ENCODE peak calls at places on chromosomes 4 and X, in seven cellular contexts. W is H1, P is kidney, Y is A673, F is psoas muscle, Q is cardiac muscle cell, O is heart left ventricle. U is an unnamed sample.

GRCh38 chrX:16212436-16212835 is 45.2 kb downstream of the MAGEB17 start:
- DNase-seq in O (no peak), Y (peak; percentile 57), W (no peak), Q (peak; percentile 24), P (no peak), F (no peak), U (peak; percentile 19)

GRCh38 chrX:3094261-3094660 is 53.0 kb downstream of the ARSF start:
- DNase-seq in Q (no peak), Y (no peak), F (no peak), P (no peak), W (no peak), O (no peak), U (no peak)

GRCh38 chrX:5458300-5458699 is 770.4 kb downstream of the NLGN4X start:
- DNase-seq in Y (peak; percentile 66), W (no peak), F (no peak), Q (peak; percentile 7), O (no peak), P (no peak), U (peak; percentile 0)

GRCh38 chr4:87864321-87864720 is 31.6 kb downstream of the MEPE start:
- DNase-seq in F (no peak), W (no peak), O (no peak), P (no peak), Q (no peak), Y (no peak), U (no peak)

GRCh38 chr4:82138376-82138775 is 235.4 kb downstream of the HNRNPD start:
- DNase-seq in W (no peak), P (no peak), Q (no peak), F (no peak), O (no peak), Y (no peak), U (no peak)

GRCh38 chr4:37693450-37694190 is 7.4 kb upstream of the RELL1 start:
- DNase-seq in O (no peak), W (no peak), P (no peak), F (no peak), Y (no peak), Q (no peak), U (no peak)

GRCh38 chr4:122364700-122365404 is 14.0 kb upstream of the ADAD1 start:
- DNase-seq in Q (peak; percentile 6), P (peak; percentile 63), O (no peak), F (peak; percentile 28), Y (no peak), W (no peak), U (peak; percentile 8)

GRCh38 chr4:142801966-142802365 is 44.1 kb downstream of the INPP4B start:
- DNase-seq in Q (no peak), F (no peak), Y (no peak), W (no peak), P (no peak), O (no peak), U (no peak)

GRCh38 chr4:6674500-6675149 is 19.1 kb upstream of the S100P start:
- DNase-seq in Q (peak; percentile 24), W (no peak), Y (peak; percentile 33), P (no peak), O (no peak), F (peak; percentile 26), U (peak; percentile 84)

GRCh38 chrX:14027031-14027430 is 2.7 kb downstream of the GEMIN8 start:
- DNase-seq in W (no peak), P (no peak), Q (no peak), Y (no peak), O (peak; percentile 18), F (peak; percentile 58), U (peak; percentile 13)

GRCh38 chr4:109410776-109411175 is 22.8 kb upstream of the SEC24B start:
- DNase-seq in Q (no peak), W (no peak), F (no peak), Y (no peak), O (no peak), P (no peak), U (no peak)

GRCh38 chr4:145709843-145710242 is 29.9 kb downstream of the C4orf51 start:
- DNase-seq in Q (no peak), W (no peak), O (no peak), Y (no peak), F (no peak), P (no peak), U (peak; percentile 36)

GRCh38 chrX:134753185-134754008 is 95.1 kb upstream of the PLAC1 start:
- DNase-seq in Y (no peak), O (no peak), Q (no peak), F (no peak), W (no peak), P (no peak), U (peak; percentile 3)

GRCh38 chr4:7275490-7276154 is 83.3 kb downstream of the SORCS2 start:
- DNase-seq in Q (no peak), O (no peak), F (no peak), P (peak; percentile 16), Y (no peak), W (no peak), U (no peak)

GRCh38 chrX:38701073-38701472 is 100.2 kb upstream of the MID1IP1 start:
- DNase-seq in F (no peak), O (no peak), P (no peak), Y (no peak), W (no peak), Q (peak; percentile 24), U (no peak)

DNA sequence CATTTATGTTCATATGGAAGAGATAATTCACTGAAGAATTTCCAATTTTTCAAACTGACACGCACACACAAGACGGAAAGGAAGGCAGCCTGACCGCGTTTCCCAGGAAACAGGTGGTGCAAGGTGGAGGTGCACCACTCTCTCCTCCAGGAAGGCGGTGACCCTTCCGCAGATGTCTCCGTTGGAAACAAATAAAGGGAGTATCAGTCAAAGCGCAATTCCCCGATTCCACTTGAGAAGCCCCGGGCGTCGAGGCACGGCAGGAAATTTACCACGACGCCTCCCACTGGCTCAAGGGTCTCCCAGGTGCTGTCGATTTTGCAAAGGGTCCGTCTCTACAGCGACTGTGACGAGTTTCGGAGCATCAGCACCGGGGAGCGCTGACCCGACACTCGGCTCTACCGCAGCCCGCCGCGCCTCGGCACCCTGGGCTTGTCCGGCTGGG is 770 bp upstream of the TIGD2 start:
- DNase-seq in P (no peak), Y (no peak), O (no peak), Q (no peak), F (no peak), W (no peak), U (no peak)
- H3K4me3 ChIP-seq in P (peak overlapping the region; percentile 71), Y (peak overlapping the region; percentile 57), O (peak overlapping the region; percentile 75), Q (peak overlapping the region; percentile 50), F (peak overlapping the region; percentile 86), W (peak overlapping the region; percentile 83), U (peak overlapping the region; percentile 68)

DNA sequence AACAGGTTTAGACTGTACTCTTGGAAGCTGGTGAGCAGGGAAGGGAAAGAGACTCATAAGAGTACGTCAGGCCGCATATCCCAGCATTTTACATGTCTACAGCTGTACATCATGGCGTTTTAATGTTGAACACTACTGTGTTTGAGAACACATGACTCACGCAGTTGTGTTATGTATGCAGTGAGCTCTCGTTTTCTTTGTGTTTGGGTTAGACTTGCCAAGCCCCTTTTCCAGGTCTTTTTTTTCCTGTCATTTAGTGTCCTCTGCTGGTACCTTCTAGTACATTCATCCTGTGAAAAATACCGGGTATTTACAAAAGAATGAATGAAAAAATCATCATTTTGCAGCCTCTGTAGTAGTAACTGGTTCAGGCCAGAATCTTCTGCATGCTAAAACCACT is 35.3 kb downstream of the SMS start:
- DNase-seq in W (no peak), Y (peak; percentile 42), O (no peak), P (no peak), Q (no peak), F (no peak), U (no peak)
- TF ChIP-seq CTCF in W (no peak), Y (peak; percentile 45), O (peak; percentile 21), P (peak; percentile 33), Q (peak; percentile 47), F (peak; percentile 21), U (no peak)

GRCh38 chr4:48067536-48067935 is 51.0 kb downstream of the NIPAL1 start:
- DNase-seq in P (no peak), Q (no peak), F (no peak), Y (no peak), W (no peak), O (no peak), U (no peak)

GRCh38 chr4:48065587-48066052 is 49.0 kb downstream of the NIPAL1 start:
- DNase-seq in O (no peak), Q (no peak), W (no peak), P (no peak), F (no peak), Y (no peak), U (peak; percentile 62)

GRCh38 chr4:48071171-48071570 is 54.6 kb downstream of the NIPAL1 start:
- DNase-seq in P (no peak), F (no peak), W (no peak), Y (no peak), O (no peak), Q (no peak), U (no peak)

GRCh38 chr4:48069026-48069425 is 52.5 kb downstream of the NIPAL1 start:
- DNase-seq in P (no peak), W (no peak), O (no peak), F (no peak), Q (no peak), Y (no peak), U (no peak)

GRCh38 chr4:48068182-48068581 is 51.6 kb downstream of the NIPAL1 start:
- DNase-seq in W (no peak), Y (no peak), O (no peak), Q (no peak), F (no peak), P (no peak), U (peak; percentile 36)
- H3K4me3 ChIP-seq in W (no peak overlapping the region), Y (no peak overlapping the region), O (no peak overlapping the region), Q (no peak overlapping the region), F (no peak overlapping the region), P (no peak overlapping the region), U (no peak overlapping the region)

GRCh38 chrX:30576881-30577280 is 685 bp downstream of the TASL start:
- DNase-seq in Q (no peak), P (no peak), Y (no peak), F (no peak), W (no peak), O (no peak), U (peak; percentile 22)
- TF ChIP-seq CTCF in Q (no peak), P (no peak), Y (no peak), F (no peak), W (no peak), O (no peak), U (no peak)

DNA sequence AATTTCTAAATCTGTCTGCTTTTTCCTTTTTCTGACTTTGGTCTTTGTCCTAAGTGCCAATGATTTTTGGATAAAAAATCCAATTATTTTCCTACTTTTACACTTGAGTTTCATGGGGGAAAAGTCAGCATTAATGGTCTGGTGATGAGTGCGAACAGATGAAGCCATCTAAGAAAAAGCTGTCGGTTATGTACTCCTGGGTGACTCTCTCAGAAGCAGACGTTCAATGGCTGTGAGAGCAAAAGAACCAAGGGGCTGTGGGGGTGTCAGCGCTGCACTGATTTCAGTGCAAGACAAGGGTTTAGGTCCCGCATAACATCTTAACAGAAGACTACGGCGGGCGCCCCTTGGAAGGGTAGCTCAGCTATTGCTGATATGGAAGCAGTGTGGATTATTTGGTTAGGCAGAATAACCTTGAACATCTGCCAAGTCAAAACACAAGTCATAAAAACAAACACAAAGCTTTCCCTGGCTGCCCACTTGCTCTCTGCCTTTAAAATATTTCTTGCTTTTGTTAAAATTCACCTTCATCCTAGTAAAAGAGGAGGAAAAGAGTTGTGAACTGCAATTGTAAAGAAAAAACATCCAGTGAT is 240.5 kb downstream of the MAML3 start:
- DNase-seq in P (no peak), Q (no peak), O (no peak), F (no peak), W (no peak), Y (no peak), U (no peak)
- H3K4me3 ChIP-seq in P (no peak overlapping the region), Q (no peak overlapping the region), O (no peak overlapping the region), F (no peak overlapping the region), W (no peak overlapping the region), Y (no peak overlapping the region), U (no peak overlapping the region)

GRCh38 chr4:132169660-132170059 is 979.4 kb upstream of the PCDH10 start:
- DNase-seq in Y (no peak), W (no peak), Q (no peak), F (no peak), O (no peak), P (no peak), U (peak; percentile 0)
- TF ChIP-seq CTCF in Y (no peak), W (no peak), Q (no peak), F (no peak), O (no peak), P (no peak), U (no peak)

U was measured in GM12865.